ENCODE peak calls at places on chromosomes 4 and X, in ten cellular contexts. D is PC-3, I is ascending aorta, M is colonic mucosa, R is lung, P is testis, T is cardiac muscle cell, F is heart right ventricle, E is fibroblast of lung, Y is endodermal cell. L is an unnamed sample.

GRCh38 chrX:105299286-105299685 is 78.8 kb upstream of the TEX13A start:
- DNase-seq in E (no peak), M (no peak), R (no peak), F (no peak), D (no peak), P (no peak), Y (no peak), I (no peak), T (no peak), L (no peak)

GRCh38 chr4:8294036-8294435 is 24.5 kb downstream of the HTRA3 start:
- DNase-seq in I (no peak), D (no peak), T (no peak), M (no peak), F (no peak), P (no peak), E (no peak), Y (peak; percentile 26), R (no peak), L (no peak)

GRCh38 chr4:170698334-170698733 is 608.6 kb upstream of the AADAT start:
- DNase-seq in D (no peak), M (no peak), F (no peak), P (no peak), T (no peak), E (no peak), I (no peak), R (no peak), Y (no peak), L (no peak)

GRCh38 chr4:55884851-55885219 is 31.4 kb downstream of the EXOC1 start:
- DNase-seq in R (no peak), I (no peak), Y (no peak), F (no peak), D (no peak), E (no peak), M (no peak), T (no peak), P (no peak), L (no peak)

GRCh38 chr4:67779631-67780030 is 25.4 kb upstream of the GNRHR start:
- DNase-seq in F (no peak), R (no peak), I (no peak), T (no peak), Y (no peak), P (no peak), M (no peak), E (no peak), D (peak; percentile 67), L (no peak)

GRCh38 chr4:139890810-139891209 is 225.2 kb downstream of the MGST2 start:
- DNase-seq in P (no peak), D (peak; percentile 46), T (peak; percentile 82), R (no peak), F (no peak), I (no peak), E (peak; percentile 77), M (no peak), Y (no peak), L (no peak)

GRCh38 chrX:39767446-39767845 is 330.3 kb downstream of the BCOR start:
- DNase-seq in F (no peak), R (no peak), D (no peak), E (peak; percentile 38), M (no peak), P (no peak), T (peak; percentile 38), I (no peak), Y (no peak), L (no peak)

GRCh38 chr4:126916626-126917140 is 716.1 kb upstream of the INTU start:
- DNase-seq in R (no peak), E (peak; percentile 95), M (no peak), Y (no peak), I (no peak), T (peak; percentile 78), D (no peak), P (peak; percentile 32), F (no peak), L (no peak)

GRCh38 chr4:63717384-63717783 is 691.9 kb downstream of the TECRL start:
- DNase-seq in M (no peak), D (peak; percentile 82), E (no peak), R (no peak), Y (no peak), I (no peak), P (no peak), F (no peak), T (peak; percentile 9), L (no peak)

GRCh38 chr4:84938316-84938715 is 28.2 kb downstream of the WDFY3 start:
- DNase-seq in Y (no peak), T (peak; percentile 78), P (no peak), I (no peak), R (no peak), M (no peak), D (peak; percentile 53), F (peak; percentile 18), E (peak; percentile 44), L (no peak)

GRCh38 chr4:188941524-188942109 is 802.4 kb downstream of the TRIML1 start:
- DNase-seq in F (no peak), I (no peak), E (peak; percentile 98), T (peak; percentile 46), M (no peak), D (peak; percentile 87), Y (no peak), P (no peak), R (no peak), L (no peak)

GRCh38 chr4:120760047-120760446 is 162.5 kb downstream of the PRDM5 start:
- DNase-seq in D (no peak), Y (no peak), F (no peak), T (no peak), I (no peak), E (no peak), M (no peak), P (no peak), R (no peak), L (no peak)

GRCh38 chrX:39450578-39450977 is 647.2 kb downstream of the BCOR start:
- DNase-seq in D (no peak), E (no peak), I (no peak), Y (no peak), T (no peak), R (no peak), F (no peak), P (no peak), M (no peak), L (peak; percentile 20)

GRCh38 chr4:169640261-169640880 is 20.0 kb downstream of the CLCN3 start:
- DNase-seq in P (no peak), T (peak; percentile 68), M (no peak), I (no peak), R (no peak), Y (no peak), D (peak; percentile 36), E (peak; percentile 92), F (no peak), L (no peak)

GRCh38 chr4:3780347-3781171 is 14.4 kb downstream of the ADRA2C start:
- DNase-seq in R (no peak), Y (peak; percentile 84), D (no peak), T (no peak), F (no peak), E (no peak), P (no peak), I (no peak), M (peak; percentile 40), L (no peak)

GRCh38 chr4:87060957-87061356 is 126.1 kb downstream of the AFF1 start:
- DNase-seq in Y (no peak), P (no peak), T (no peak), I (no peak), F (no peak), R (no peak), M (no peak), D (peak; percentile 88), E (peak; percentile 46), L (no peak)

GRCh38 chrX:136635235-136635634 is 12.7 kb upstream of the CD40LG start:
- DNase-seq in P (no peak), F (no peak), E (no peak), R (no peak), D (no peak), T (no peak), M (no peak), I (no peak), Y (no peak), L (no peak)

GRCh38 chr4:5812506-5813229 is 80.2 kb downstream of the CRMP1 start:
- DNase-seq in Y (peak; percentile 74), P (peak; percentile 19), I (no peak), R (no peak), M (peak; percentile 30), T (peak; percentile 84), E (peak; percentile 79), D (peak; percentile 74), F (peak; percentile 52), L (no peak)

GRCh38 chr4:152164561-152164960 is 371.3 kb downstream of the FBXW7 start:
- DNase-seq in F (no peak), Y (no peak), P (no peak), R (no peak), E (no peak), T (no peak), I (no peak), D (peak; percentile 56), M (no peak), L (no peak)
- H3K4me1 ChIP-seq in F (peaks cover 18% of the 10 kb centered on the region), Y (no peaks in the 10 kb centered on the region), P (no peaks in the 10 kb centered on the region), R (no peaks in the 10 kb centered on the region), E (no peaks in the 10 kb centered on the region), T (peaks cover 14% of the 10 kb centered on the region), I (no peaks in the 10 kb centered on the region), D (peaks cover 13% of the 10 kb centered on the region), M (no peaks in the 10 kb centered on the region), L (no peaks in the 10 kb centered on the region)

DNA sequence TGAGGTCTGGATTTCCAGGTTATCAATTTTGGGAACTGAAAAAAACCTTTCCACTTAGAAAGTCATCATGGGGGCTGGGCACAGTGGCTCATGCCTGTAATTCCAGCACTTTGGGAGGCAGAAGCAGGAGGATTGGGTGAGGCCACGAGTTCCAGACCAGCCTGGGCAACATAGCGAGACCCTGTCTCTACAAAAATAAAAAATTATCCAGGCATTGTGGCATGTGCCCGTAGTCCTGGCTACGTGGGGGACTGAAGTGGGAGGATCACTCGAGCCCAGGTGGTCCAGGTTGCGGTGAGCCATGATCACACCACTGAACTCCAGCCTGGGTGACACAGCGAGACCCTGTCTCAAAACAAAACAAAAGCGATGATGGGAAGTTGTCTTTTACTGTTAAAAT is 7.9 kb downstream of the TENM3 start:
- DNase-seq in R (no peak), E (no peak), Y (no peak), M (no peak), T (no peak), F (no peak), P (no peak), I (no peak), D (no peak), L (no peak)
- TF ChIP-seq CTCF in R (no peak), E (no peak), Y (no peak), M (no peak), T (no peak), F (no peak), P (no peak), I (no peak), D (no peak), L (no peak)

DNA sequence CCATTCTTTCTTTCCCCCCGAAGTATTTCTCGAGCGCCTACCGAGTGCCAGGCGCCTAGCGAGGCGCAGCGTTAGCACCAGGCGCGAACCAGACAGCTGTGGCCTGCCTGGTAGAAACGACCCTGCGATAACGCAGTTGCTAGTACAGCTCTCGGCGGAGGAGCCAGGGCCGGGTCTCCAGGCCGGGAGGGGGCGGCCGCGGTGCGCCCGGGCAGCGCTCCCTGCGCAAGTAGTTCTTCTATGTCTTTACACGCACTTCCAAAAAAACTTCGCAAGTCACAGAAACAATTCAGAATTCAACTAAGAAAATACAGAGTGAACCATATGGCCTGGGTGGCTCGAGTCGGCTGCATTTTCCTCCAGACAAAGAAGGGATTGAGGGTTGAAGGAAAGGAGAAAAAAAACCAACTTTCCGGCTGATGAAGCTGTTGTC is 7.0 kb upstream of the NEUROG2 start:
- DNase-seq in I (no peak), Y (peak; percentile 88), R (no peak), E (peak; percentile 64), F (no peak), D (no peak), M (no peak), P (peak; percentile 64), T (peak; percentile 27), L (peak; percentile 46)
- H3K27me3 ChIP-seq in I (peaks cover 43% of the 10 kb centered on the region), Y (peaks cover 95% of the 10 kb centered on the region), R (peaks cover 15% of the 10 kb centered on the region), E (peaks cover 58% of the 10 kb centered on the region), F (peaks cover 40% of the 10 kb centered on the region), D (peaks cover 25% of the 10 kb centered on the region), M (peaks cover 55% of the 10 kb centered on the region), P (peaks cover 8% of the 10 kb centered on the region), T (peaks cover 96% of the 10 kb centered on the region), L (peaks cover 42% of the 10 kb centered on the region)

GRCh38 chr4:73728091-73728741 is 12.2 kb upstream of the CXCL8 start:
- DNase-seq in Y (no peak), T (no peak), R (no peak), M (no peak), D (no peak), F (no peak), E (no peak), I (no peak), P (no peak), L (no peak)
- H3K4me1 ChIP-seq in Y (no peaks in the 10 kb centered on the region), T (no peaks in the 10 kb centered on the region), R (peaks cover 7% of the 10 kb centered on the region), M (no peaks in the 10 kb centered on the region), D (peaks cover 74% of the 10 kb centered on the region), F (peaks cover 4% of the 10 kb centered on the region), E (peaks cover 5% of the 10 kb centered on the region), I (no peaks in the 10 kb centered on the region), P (peaks cover 2% of the 10 kb centered on the region), L (no peaks in the 10 kb centered on the region)

L was measured in CD8-positive, alpha-beta T cell.